ENCODE peak calls at places on chromosomes 3 and 15, in seven cellular contexts. N is non-pigmented ciliary epithelial cell; A is mucosa of gallbladder; I is progenitor cell of endocrine pancreas; U is activated CD4-positive, alpha-beta T cell treated with anti-CD3 and anti-CD28 coated beads, Interleukin-2, amount 50 U/mL, for 24 hours; G is M059J; D is heart right ventricle. B is an unnamed sample.

GRCh38 chr3:42262525-42262924 is 3.5 kb downstream of the CCK start:
- DNase-seq in N (peak; percentile 14), A (no peak), I (no peak), U (no peak), G (peak; percentile 79), D (no peak), B (no peak)

GRCh38 chr15:50189630-50190029 is 7.6 kb downstream of the SLC27A2 start:
- DNase-seq in N (no peak), A (no peak), I (no peak), U (no peak), G (no peak), D (no peak), B (no peak)

GRCh38 chr3:175200391-175200790 is 341.3 kb downstream of the NAALADL2 start:
- DNase-seq in N (no peak), A (no peak), I (no peak), U (no peak), G (peak; percentile 67), D (no peak), B (no peak)

GRCh38 chr3:15205934-15206661 is at the start of gene CAPN7:
- DNase-seq in N (peak; percentile 56), A (peak; percentile 96), I (peak; percentile 94), U (peak; percentile 86), G (peak; percentile 90), D (peak; percentile 96), B (peak; percentile 91)

GRCh38 chr15:33278816-33279612 is 31.8 kb upstream of the RYR3 start:
- DNase-seq in N (peak; percentile 79), A (no peak), I (no peak), U (no peak), G (peak; percentile 97), D (no peak), B (peak; percentile 68)

GRCh38 chr3:149581681-149582349 is 76.0 kb downstream of the WWTR1 start:
- DNase-seq in N (peak; percentile 67), A (peak; percentile 63), I (no peak), U (no peak), G (peak; percentile 99), D (no peak), B (peak; percentile 98)

GRCh38 chr3:101999177-101999778 is 150.0 kb downstream of the NFKBIZ start:
- DNase-seq in N (peak; percentile 26), A (no peak), I (no peak), U (no peak), G (no peak), D (no peak), B (no peak)

GRCh38 chr3:69033470-69033869 is 18.7 kb downstream of the TMF1 start:
- DNase-seq in N (no peak), A (no peak), I (no peak), U (no peak), G (peak; percentile 60), D (no peak), B (no peak)

GRCh38 chr15:101051291-101052030 is 132.3 kb downstream of the LRRK1 start:
- DNase-seq in N (no peak), A (peak; percentile 9), I (no peak), U (no peak), G (no peak), D (no peak), B (no peak)

GRCh38 chr3:1010228-1010627 is 82.6 kb upstream of the CNTN6 start:
- DNase-seq in N (no peak), A (no peak), I (no peak), U (no peak), G (no peak), D (no peak), B (no peak)

B was measured in SJCRH30.